ENCODE peak calls at places on chromosome 11, in six cellular contexts. One of them, this sample, is unnamed.

GRCh38 chr11:130499828-130500227 is 51.4 kb downstream of the ADAMTS15 start:
- DNase-seq in PC-3: no peak
- DNase-seq in tibial nerve: no peak
- DNase-seq in fibroblast of lung: peak
- DNase-seq in mesothelial cell of epicardium: no peak
- DNase-seq in OCI-LY7: no peak
- DNase-seq in this sample: no peak

GRCh38 chr11:96147186-96147585 is 195.8 kb downstream of the MAML2 start:
- DNase-seq in PC-3: peak
- DNase-seq in mesothelial cell of epicardium: no peak
- DNase-seq in OCI-LY7: no peak
- DNase-seq in fibroblast of lung: no peak
- DNase-seq in tibial nerve: no peak
- DNase-seq in this sample: no peak

GRCh38 chr11:3939651-3940190 is 84.3 kb downstream of the STIM1 start:
- DNase-seq in fibroblast of lung: peak
- DNase-seq in mesothelial cell of epicardium: no peak
- DNase-seq in PC-3: no peak
- DNase-seq in tibial nerve: no peak
- DNase-seq in OCI-LY7: no peak
- DNase-seq in this sample: no peak

GRCh38 chr11:36540998-36541397 is 26.8 kb upstream of the RAG1 start:
- DNase-seq in fibroblast of lung: peak
- DNase-seq in tibial nerve: no peak
- DNase-seq in PC-3: peak
- DNase-seq in OCI-LY7: peak
- DNase-seq in mesothelial cell of epicardium: no peak
- DNase-seq in this sample: no peak

GRCh38 chr11:80702264-80702663 is 1261.4 kb upstream of the TENM4 start:
- DNase-seq in mesothelial cell of epicardium: no peak
- DNase-seq in OCI-LY7: no peak
- DNase-seq in tibial nerve: no peak
- DNase-seq in PC-3: peak
- DNase-seq in fibroblast of lung: peak
- DNase-seq in this sample: no peak

GRCh38 chr11:123479048-123479837 is 49.2 kb downstream of the GRAMD1B start:
- DNase-seq in mesothelial cell of epicardium: no peak
- DNase-seq in OCI-LY7: peak
- DNase-seq in fibroblast of lung: no peak
- DNase-seq in PC-3: no peak
- DNase-seq in tibial nerve: no peak
- DNase-seq in this sample: no peak

GRCh38 chr11:9914064-9914463 is 250.2 kb downstream of the SWAP70 start:
- DNase-seq in mesothelial cell of epicardium: no peak
- DNase-seq in OCI-LY7: no peak
- DNase-seq in PC-3: no peak
- DNase-seq in tibial nerve: no peak
- DNase-seq in fibroblast of lung: no peak
- DNase-seq in this sample: no peak

GRCh38 chr11:76186776-76187279 is 19.5 kb downstream of the WNT11 start:
- DNase-seq in tibial nerve: no peak
- DNase-seq in OCI-LY7: no peak
- DNase-seq in fibroblast of lung: no peak
- DNase-seq in PC-3: no peak
- DNase-seq in mesothelial cell of epicardium: no peak
- DNase-seq in this sample: no peak

GRCh38 chr11:121887564-121887963 is 228.5 kb downstream of the BLID start:
- DNase-seq in tibial nerve: no peak
- DNase-seq in PC-3: no peak
- DNase-seq in mesothelial cell of epicardium: no peak
- DNase-seq in fibroblast of lung: no peak
- DNase-seq in OCI-LY7: no peak
- DNase-seq in this sample: no peak

GRCh38 chr11:131867457-131868257 is 497.2 kb downstream of the NTM start:
- DNase-seq in OCI-LY7: peak
- DNase-seq in fibroblast of lung: peak
- DNase-seq in tibial nerve: peak
- DNase-seq in PC-3: peak
- DNase-seq in mesothelial cell of epicardium: peak
- DNase-seq in this sample: peak

GRCh38 chr11:61610905-61611304 is 30.0 kb upstream of the SYT7 start:
- DNase-seq in fibroblast of lung: no peak
- DNase-seq in OCI-LY7: no peak
- DNase-seq in tibial nerve: no peak
- DNase-seq in PC-3: no peak
- DNase-seq in mesothelial cell of epicardium: no peak
- DNase-seq in this sample: no peak

GRCh38 chr11:35675901-35676610 is 13.5 kb downstream of the TRIM44 start:
- DNase-seq in OCI-LY7: peak
- DNase-seq in tibial nerve: no peak
- DNase-seq in fibroblast of lung: no peak
- DNase-seq in mesothelial cell of epicardium: no peak
- DNase-seq in PC-3: peak
- DNase-seq in this sample: no peak

GRCh38 chr11:110908401-110909106 is 196.3 kb upstream of the ARHGAP20 start:
- DNase-seq in PC-3: peak
- DNase-seq in fibroblast of lung: peak
- DNase-seq in tibial nerve: no peak
- DNase-seq in OCI-LY7: peak
- DNase-seq in mesothelial cell of epicardium: no peak
- DNase-seq in this sample: no peak

GRCh38 chr11:92298238-92298565 is 73.6 kb downstream of the FAT3 start:
- DNase-seq in mesothelial cell of epicardium: no peak
- DNase-seq in fibroblast of lung: no peak
- DNase-seq in OCI-LY7: no peak
- DNase-seq in PC-3: no peak
- DNase-seq in tibial nerve: no peak
- DNase-seq in this sample: no peak

GRCh38 chr11:93852242-93852641 is 1.8 kb upstream of the VSTM5 start:
- DNase-seq in PC-3: no peak
- DNase-seq in fibroblast of lung: no peak
- DNase-seq in mesothelial cell of epicardium: no peak
- DNase-seq in tibial nerve: no peak
- DNase-seq in OCI-LY7: no peak
- DNase-seq in this sample: no peak

GRCh38 chr11:94305146-94305545 is 766 bp downstream of the IZUMO1R start:
- DNase-seq in mesothelial cell of epicardium: no peak
- DNase-seq in OCI-LY7: no peak
- DNase-seq in tibial nerve: no peak
- DNase-seq in fibroblast of lung: peak
- DNase-seq in PC-3: peak
- DNase-seq in this sample: no peak

DNA sequence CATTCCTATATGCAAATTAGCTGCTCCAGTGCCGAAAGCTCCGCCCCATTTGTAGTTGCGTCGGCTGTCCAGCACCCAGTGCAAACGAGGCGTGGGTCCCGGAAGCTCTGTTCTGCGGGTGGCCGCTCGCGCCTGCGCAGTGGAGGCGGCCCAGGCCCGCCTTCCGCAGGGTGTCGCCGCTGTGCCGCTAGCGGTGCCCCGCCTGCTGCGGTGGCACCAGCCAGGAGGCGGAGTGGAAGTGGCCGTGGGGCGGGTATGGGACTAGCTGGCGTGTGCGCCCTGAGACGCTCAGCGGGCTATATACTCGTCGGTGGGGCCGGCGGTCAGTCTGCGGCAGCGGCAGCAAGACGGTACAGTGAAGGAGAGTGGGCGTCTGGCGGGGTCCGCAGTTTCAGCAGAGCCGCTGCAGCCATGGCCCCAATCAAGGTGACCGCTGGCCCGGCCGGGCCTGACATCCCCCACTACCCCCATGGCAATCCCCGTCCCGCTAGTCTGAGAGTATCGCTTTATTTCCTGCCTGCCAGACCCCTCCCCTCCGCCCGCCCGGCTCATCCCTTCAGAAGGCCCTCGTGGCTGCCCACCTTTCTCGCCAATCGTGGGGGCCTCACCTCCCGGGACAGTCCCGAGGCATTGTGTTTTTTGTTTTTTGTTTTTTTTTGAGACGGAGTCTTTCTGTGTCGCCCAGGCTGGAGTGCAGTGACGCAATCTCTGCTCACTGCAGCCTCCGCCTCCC is at the start of gene PRDX5:
- DNase-seq in tibial nerve: peak
- DNase-seq in fibroblast of lung: peak
- DNase-seq in PC-3: peak
- DNase-seq in OCI-LY7: peak
- DNase-seq in mesothelial cell of epicardium: peak
- DNase-seq in this sample: peak
- TF ChIP-seq CTCF in tibial nerve: peak
- TF ChIP-seq CTCF in fibroblast of lung: no peak
- TF ChIP-seq CTCF in PC-3: peak
- TF ChIP-seq CTCF in OCI-LY7: peak
- TF ChIP-seq CTCF in mesothelial cell of epicardium: peak
- TF ChIP-seq CTCF in this sample: no peak

GRCh38 chr11:114178656-114179055 is 117.5 kb upstream of the NNMT start:
- DNase-seq in OCI-LY7: no peak
- DNase-seq in mesothelial cell of epicardium: no peak
- DNase-seq in PC-3: no peak
- DNase-seq in fibroblast of lung: no peak
- DNase-seq in tibial nerve: no peak
- DNase-seq in this sample: no peak

GRCh38 chr11:114181752-114182151 is 114.4 kb upstream of the NNMT start:
- DNase-seq in tibial nerve: no peak
- DNase-seq in fibroblast of lung: no peak
- DNase-seq in PC-3: no peak
- DNase-seq in OCI-LY7: no peak
- DNase-seq in mesothelial cell of epicardium: no peak
- DNase-seq in this sample: no peak

GRCh38 chr11:114179234-114179941 is 116.8 kb upstream of the NNMT start:
- DNase-seq in OCI-LY7: peak
- DNase-seq in tibial nerve: peak
- DNase-seq in fibroblast of lung: no peak
- DNase-seq in mesothelial cell of epicardium: no peak
- DNase-seq in PC-3: no peak
- DNase-seq in this sample: no peak

GRCh38 chr11:114181195-114181594 is 115.0 kb upstream of the NNMT start:
- DNase-seq in OCI-LY7: no peak
- DNase-seq in tibial nerve: no peak
- DNase-seq in fibroblast of lung: no peak
- DNase-seq in PC-3: no peak
- DNase-seq in mesothelial cell of epicardium: no peak
- DNase-seq in this sample: no peak

DNA sequence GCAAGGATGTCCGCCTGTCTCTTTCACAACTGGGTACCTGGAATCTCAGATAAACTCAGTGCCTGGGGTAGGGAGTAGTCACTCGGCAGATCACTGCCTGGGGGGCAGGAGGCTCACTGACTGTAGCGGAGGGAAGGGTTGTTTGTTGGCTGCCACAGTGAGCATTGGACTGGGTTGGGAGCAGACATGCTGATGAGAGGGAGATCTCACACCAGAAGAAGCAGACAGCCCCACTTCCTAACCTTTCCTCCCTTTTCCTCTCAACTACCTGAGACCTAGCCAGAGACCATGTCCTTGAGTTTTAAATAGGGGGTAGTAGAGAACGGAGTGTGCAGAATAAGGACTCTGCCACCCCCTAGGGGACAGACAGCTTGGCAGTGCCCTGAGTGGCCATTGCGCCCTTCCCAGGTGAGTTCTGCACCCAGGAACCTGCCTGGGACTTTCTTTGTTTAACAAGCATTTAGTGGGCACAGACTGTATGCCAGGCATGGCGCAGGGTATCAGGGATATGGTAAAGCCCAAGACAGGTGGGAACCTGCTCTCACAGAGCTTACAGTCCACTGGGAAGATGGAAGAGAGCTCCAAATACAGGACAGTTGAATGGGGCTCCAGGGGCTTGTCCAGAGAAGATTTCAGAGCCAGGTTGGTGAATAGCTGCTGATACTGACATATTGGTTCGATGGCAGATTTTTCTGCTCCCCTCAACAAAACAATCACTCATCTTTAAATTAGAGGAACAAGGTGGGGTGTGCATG is 115.7 kb upstream of the NNMT start:
- DNase-seq in PC-3: peak
- DNase-seq in fibroblast of lung: no peak
- DNase-seq in tibial nerve: no peak
- DNase-seq in mesothelial cell of epicardium: no peak
- DNase-seq in OCI-LY7: peak
- DNase-seq in this sample: no peak
- TF ChIP-seq CTCF in PC-3: peak
- TF ChIP-seq CTCF in fibroblast of lung: peak
- TF ChIP-seq CTCF in tibial nerve: peak
- TF ChIP-seq CTCF in mesothelial cell of epicardium: no peak
- TF ChIP-seq CTCF in OCI-LY7: peak
- TF ChIP-seq CTCF in this sample: no peak

DNA sequence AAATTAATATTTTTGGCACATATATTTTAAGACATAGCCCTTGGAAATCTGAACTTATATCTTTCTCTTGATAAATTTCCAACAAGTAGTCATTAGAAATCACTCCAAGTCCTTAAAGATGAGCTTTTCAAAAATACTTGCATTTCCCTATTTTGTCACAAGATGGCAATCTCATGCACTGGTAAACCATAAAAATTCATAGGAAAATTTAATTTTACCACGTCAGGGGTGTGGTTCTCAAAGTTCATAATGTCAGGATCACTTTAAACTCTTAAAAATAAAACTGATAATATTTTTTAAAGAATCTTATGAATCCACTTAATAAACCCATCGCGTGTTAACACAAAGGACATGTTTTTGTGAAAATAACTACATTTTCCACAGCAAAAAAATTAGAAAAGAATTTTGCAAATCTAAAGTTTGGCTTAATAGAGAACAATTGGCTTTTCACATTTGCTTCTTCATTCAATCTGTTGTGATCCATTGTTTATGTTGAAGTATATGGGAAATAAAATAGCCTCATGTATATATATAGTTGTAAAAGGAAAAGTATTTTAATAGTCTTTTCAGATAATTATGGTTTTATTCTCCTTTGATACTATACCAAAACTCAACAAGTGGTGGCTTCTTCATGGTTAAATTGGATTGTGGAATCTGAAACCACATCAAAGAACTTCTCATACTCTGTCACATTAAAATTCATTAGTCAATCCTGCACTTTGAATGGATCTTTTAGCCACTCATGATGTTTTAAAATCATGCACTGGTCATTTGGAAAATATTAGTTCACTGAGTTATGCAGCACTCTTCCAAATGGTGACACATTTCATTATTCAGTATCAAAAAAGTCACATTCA is 169.1 kb downstream of the CADM1 start:
- DNase-seq in fibroblast of lung: peak
- DNase-seq in mesothelial cell of epicardium: no peak
- DNase-seq in tibial nerve: no peak
- DNase-seq in OCI-LY7: peak
- DNase-seq in PC-3: peak
- DNase-seq in this sample: no peak
- TF ChIP-seq CTCF in fibroblast of lung: peak
- TF ChIP-seq CTCF in mesothelial cell of epicardium: peak
- TF ChIP-seq CTCF in tibial nerve: peak
- TF ChIP-seq CTCF in OCI-LY7: peak
- TF ChIP-seq CTCF in PC-3: peak
- TF ChIP-seq CTCF in this sample: no peak

GRCh38 chr11:17770048-17770652 is 35.6 kb downstream of the KCNC1 start:
- DNase-seq in OCI-LY7: peak
- DNase-seq in tibial nerve: no peak
- DNase-seq in fibroblast of lung: no peak
- DNase-seq in PC-3: no peak
- DNase-seq in mesothelial cell of epicardium: no peak
- DNase-seq in this sample: no peak
- TF ChIP-seq CTCF in OCI-LY7: peak
- TF ChIP-seq CTCF in tibial nerve: no peak
- TF ChIP-seq CTCF in fibroblast of lung: no peak
- TF ChIP-seq CTCF in PC-3: peak
- TF ChIP-seq CTCF in mesothelial cell of epicardium: no peak
- TF ChIP-seq CTCF in this sample: no peak

GRCh38 chr11:78048561-78048960 is 15.1 kb upstream of the THRSP start:
- DNase-seq in OCI-LY7: no peak
- DNase-seq in mesothelial cell of epicardium: no peak
- DNase-seq in fibroblast of lung: no peak
- DNase-seq in tibial nerve: no peak
- DNase-seq in PC-3: no peak
- DNase-seq in this sample: no peak
- TF ChIP-seq CTCF in OCI-LY7: no peak
- TF ChIP-seq CTCF in mesothelial cell of epicardium: no peak
- TF ChIP-seq CTCF in fibroblast of lung: no peak
- TF ChIP-seq CTCF in tibial nerve: no peak
- TF ChIP-seq CTCF in PC-3: no peak
- TF ChIP-seq CTCF in this sample: no peak